ENCODE peak calls at places on chromosomes 6 and 20, in eight cellular contexts. One of them, this sample, is unnamed.

GRCh38 chr6:15974817-15975216 is 154.1 kb upstream of the MYLIP start:
- DNase-seq in CD8-positive, alpha-beta T cell: no peak
- DNase-seq in mammary epithelial cell: no peak
- DNase-seq in psoas muscle: no peak
- DNase-seq in tibial artery: no peak
- DNase-seq in osteoblast: no peak
- DNase-seq in suprapubic skin: no peak
- DNase-seq in A549: no peak
- DNase-seq in this sample: no peak

GRCh38 chr20:56579261-56579660 is 46.2 kb downstream of the FAM209B start:
- DNase-seq in CD8-positive, alpha-beta T cell: no peak
- DNase-seq in mammary epithelial cell: no peak
- DNase-seq in psoas muscle: no peak
- DNase-seq in tibial artery: no peak
- DNase-seq in osteoblast: no peak
- DNase-seq in suprapubic skin: no peak
- DNase-seq in A549: no peak
- DNase-seq in this sample: no peak

GRCh38 chr6:26216886-26217713 is 129.9 kb downstream of the HFE start:
- DNase-seq in CD8-positive, alpha-beta T cell: peak; percentile 84
- DNase-seq in mammary epithelial cell: no peak
- DNase-seq in psoas muscle: peak; percentile 75
- DNase-seq in tibial artery: peak; percentile 92
- DNase-seq in osteoblast: no peak
- DNase-seq in suprapubic skin: peak; percentile 92
- DNase-seq in A549: no peak
- DNase-seq in this sample: peak; percentile 87

GRCh38 chr20:22473293-22473692 is 111.1 kb downstream of the FOXA2 start:
- DNase-seq in CD8-positive, alpha-beta T cell: no peak
- DNase-seq in mammary epithelial cell: no peak
- DNase-seq in psoas muscle: no peak
- DNase-seq in tibial artery: no peak
- DNase-seq in osteoblast: no peak
- DNase-seq in suprapubic skin: no peak
- DNase-seq in A549: no peak
- DNase-seq in this sample: no peak

GRCh38 chr20:20814685-20815084 is 102.2 kb upstream of the RALGAPA2 start:
- DNase-seq in CD8-positive, alpha-beta T cell: no peak
- DNase-seq in mammary epithelial cell: no peak
- DNase-seq in psoas muscle: no peak
- DNase-seq in tibial artery: no peak
- DNase-seq in osteoblast: no peak
- DNase-seq in suprapubic skin: no peak
- DNase-seq in A549: peak; percentile 12
- DNase-seq in this sample: no peak

GRCh38 chr20:59925894-59926293 is 7.5 kb downstream of the SYCP2 start:
- DNase-seq in CD8-positive, alpha-beta T cell: no peak
- DNase-seq in mammary epithelial cell: peak; percentile 25
- DNase-seq in psoas muscle: no peak
- DNase-seq in tibial artery: no peak
- DNase-seq in osteoblast: no peak
- DNase-seq in suprapubic skin: no peak
- DNase-seq in A549: peak; percentile 45
- DNase-seq in this sample: peak; percentile 33

GRCh38 chr6:137217801-137218472 is 1.2 kb downstream of the IFNGR1 start:
- DNase-seq in CD8-positive, alpha-beta T cell: no peak
- DNase-seq in mammary epithelial cell: peak; percentile 50
- DNase-seq in psoas muscle: no peak
- DNase-seq in tibial artery: no peak
- DNase-seq in osteoblast: peak; percentile 29
- DNase-seq in suprapubic skin: no peak
- DNase-seq in A549: no peak
- DNase-seq in this sample: peak; percentile 87

GRCh38 chr20:10219452-10219791 is 792 bp downstream of the SNAP25 start:
- DNase-seq in CD8-positive, alpha-beta T cell: peak; percentile 71
- DNase-seq in mammary epithelial cell: peak; percentile 29
- DNase-seq in psoas muscle: peak; percentile 66
- DNase-seq in tibial artery: peak; percentile 84
- DNase-seq in osteoblast: peak; percentile 87
- DNase-seq in suprapubic skin: no peak
- DNase-seq in A549: peak; percentile 74
- DNase-seq in this sample: peak; percentile 42

GRCh38 chr6:168527451-168528210 is 86.6 kb downstream of the SMOC2 start:
- DNase-seq in CD8-positive, alpha-beta T cell: no peak
- DNase-seq in mammary epithelial cell: no peak
- DNase-seq in psoas muscle: no peak
- DNase-seq in tibial artery: no peak
- DNase-seq in osteoblast: no peak
- DNase-seq in suprapubic skin: no peak
- DNase-seq in A549: no peak
- DNase-seq in this sample: no peak

GRCh38 chr20:2283706-2284423 is 11.9 kb upstream of the TGM3 start:
- DNase-seq in CD8-positive, alpha-beta T cell: no peak
- DNase-seq in mammary epithelial cell: peak; percentile 77
- DNase-seq in psoas muscle: no peak
- DNase-seq in tibial artery: no peak
- DNase-seq in osteoblast: no peak
- DNase-seq in suprapubic skin: no peak
- DNase-seq in A549: peak; percentile 42
- DNase-seq in this sample: no peak

GRCh38 chr6:5175195-5175594 is 85.6 kb downstream of the LYRM4 start:
- DNase-seq in CD8-positive, alpha-beta T cell: no peak
- DNase-seq in mammary epithelial cell: no peak
- DNase-seq in psoas muscle: no peak
- DNase-seq in tibial artery: no peak
- DNase-seq in osteoblast: no peak
- DNase-seq in suprapubic skin: no peak
- DNase-seq in A549: peak; percentile 29
- DNase-seq in this sample: no peak

GRCh38 chr6:123619156-123619555 is 17.6 kb downstream of the TRDN start:
- DNase-seq in CD8-positive, alpha-beta T cell: no peak
- DNase-seq in mammary epithelial cell: no peak
- DNase-seq in psoas muscle: peak; percentile 20
- DNase-seq in tibial artery: no peak
- DNase-seq in osteoblast: no peak
- DNase-seq in suprapubic skin: no peak
- DNase-seq in A549: no peak
- DNase-seq in this sample: no peak

GRCh38 chr6:39007575-39007974 is 41.0 kb upstream of the GLP1R start:
- DNase-seq in CD8-positive, alpha-beta T cell: no peak
- DNase-seq in mammary epithelial cell: no peak
- DNase-seq in psoas muscle: no peak
- DNase-seq in tibial artery: no peak
- DNase-seq in osteoblast: no peak
- DNase-seq in suprapubic skin: no peak
- DNase-seq in A549: no peak
- DNase-seq in this sample: no peak

GRCh38 chr20:46139243-46139889 is 21.3 kb downstream of the CD40 start:
- DNase-seq in CD8-positive, alpha-beta T cell: no peak
- DNase-seq in mammary epithelial cell: no peak
- DNase-seq in psoas muscle: no peak
- DNase-seq in tibial artery: no peak
- DNase-seq in osteoblast: no peak
- DNase-seq in suprapubic skin: no peak
- DNase-seq in A549: no peak
- DNase-seq in this sample: no peak

GRCh38 chr6:156851447-156851846 is 74.3 kb downstream of the ARID1B start:
- DNase-seq in CD8-positive, alpha-beta T cell: no peak
- DNase-seq in mammary epithelial cell: no peak
- DNase-seq in psoas muscle: no peak
- DNase-seq in tibial artery: no peak
- DNase-seq in osteoblast: no peak
- DNase-seq in suprapubic skin: no peak
- DNase-seq in A549: no peak
- DNase-seq in this sample: no peak
- H3K27ac ChIP-seq in CD8-positive, alpha-beta T cell: no peak overlapping the region
- H3K27ac ChIP-seq in mammary epithelial cell: no peak overlapping the region
- H3K27ac ChIP-seq in psoas muscle: peak overlapping the region; percentile 82
- H3K27ac ChIP-seq in tibial artery: peak overlapping the region; percentile 38
- H3K27ac ChIP-seq in osteoblast: no peak overlapping the region
- H3K27ac ChIP-seq in suprapubic skin: no peak overlapping the region
- H3K27ac ChIP-seq in A549: no peak overlapping the region
- H3K27ac ChIP-seq in this sample: no peak overlapping the region

DNA sequence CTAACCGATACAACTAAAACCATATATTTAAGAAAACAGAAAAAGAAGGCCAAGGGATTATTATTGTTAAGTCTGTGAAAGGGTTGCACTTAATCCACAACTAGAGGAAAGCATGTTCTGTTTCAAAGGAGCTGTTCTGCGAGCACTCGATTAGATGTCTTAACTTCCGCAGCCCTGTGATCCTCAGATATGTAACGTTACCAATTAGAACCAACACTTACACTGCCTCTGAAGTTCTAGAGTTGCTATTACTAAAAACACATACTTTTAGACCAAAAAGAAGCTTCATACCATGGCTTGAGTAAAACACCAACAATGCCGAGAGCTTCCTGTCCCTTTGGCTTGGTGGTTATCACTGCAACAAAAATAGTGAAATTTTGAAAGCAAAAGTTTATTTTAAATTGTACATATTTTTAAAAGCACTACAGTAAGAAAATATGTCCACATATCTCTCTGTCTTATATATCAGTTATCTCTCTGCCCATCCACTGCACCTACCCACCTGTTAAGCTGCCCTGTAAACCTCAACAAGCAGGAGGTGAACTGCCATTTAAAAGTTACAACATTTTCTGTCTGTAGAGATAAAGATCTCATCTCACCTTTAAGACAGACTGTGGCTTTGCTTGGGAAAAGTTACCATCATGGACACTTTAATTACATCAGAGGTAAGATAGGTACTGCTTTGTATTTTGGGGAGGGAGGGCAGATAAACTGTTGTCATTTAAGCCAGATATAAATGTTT is 7.1 kb upstream of the DUSP22 start:
- DNase-seq in CD8-positive, alpha-beta T cell: no peak
- DNase-seq in mammary epithelial cell: no peak
- DNase-seq in psoas muscle: no peak
- DNase-seq in tibial artery: no peak
- DNase-seq in osteoblast: no peak
- DNase-seq in suprapubic skin: no peak
- DNase-seq in A549: no peak
- DNase-seq in this sample: no peak
- H3K9me3 ChIP-seq in CD8-positive, alpha-beta T cell: no peaks in the 10 kb centered on the region
- H3K9me3 ChIP-seq in mammary epithelial cell: no peaks in the 10 kb centered on the region
- H3K9me3 ChIP-seq in psoas muscle: no peaks in the 10 kb centered on the region
- H3K9me3 ChIP-seq in tibial artery: no peaks in the 10 kb centered on the region
- H3K9me3 ChIP-seq in osteoblast: no peaks in the 10 kb centered on the region
- H3K9me3 ChIP-seq in suprapubic skin: no peaks in the 10 kb centered on the region
- H3K9me3 ChIP-seq in A549: no peaks in the 10 kb centered on the region
- H3K9me3 ChIP-seq in this sample: no peaks in the 10 kb centered on the region

DNA sequence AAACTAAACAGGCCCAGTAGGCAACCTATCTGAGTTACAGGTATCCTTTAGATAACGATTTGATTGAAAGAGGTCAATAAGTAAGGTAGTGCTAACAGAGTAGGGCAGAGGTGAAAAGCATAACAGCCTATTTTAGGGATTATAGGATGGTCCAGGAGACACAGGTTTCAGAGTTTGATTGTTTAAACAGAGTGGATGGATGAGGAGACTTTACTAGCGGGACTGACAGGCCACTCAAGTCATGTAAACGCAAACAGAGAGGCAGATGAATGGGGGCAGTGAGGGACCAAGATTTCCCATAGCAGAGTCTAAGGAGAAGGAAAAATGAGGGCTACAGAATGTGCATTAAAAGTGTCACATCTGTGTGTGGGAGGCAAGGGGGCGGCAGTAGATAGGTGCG is 4.8 kb downstream of the NEDD9 start:
- DNase-seq in CD8-positive, alpha-beta T cell: no peak
- DNase-seq in mammary epithelial cell: no peak
- DNase-seq in psoas muscle: no peak
- DNase-seq in tibial artery: no peak
- DNase-seq in osteoblast: no peak
- DNase-seq in suprapubic skin: no peak
- DNase-seq in A549: no peak
- DNase-seq in this sample: no peak
- H3K4me1 ChIP-seq in CD8-positive, alpha-beta T cell: peaks cover 24% of the 10 kb centered on the region
- H3K4me1 ChIP-seq in mammary epithelial cell: peaks cover 27% of the 10 kb centered on the region
- H3K4me1 ChIP-seq in psoas muscle: no peaks in the 10 kb centered on the region
- H3K4me1 ChIP-seq in tibial artery: no peaks in the 10 kb centered on the region
- H3K4me1 ChIP-seq in osteoblast: peaks cover 45% of the 10 kb centered on the region
- H3K4me1 ChIP-seq in suprapubic skin: peaks cover 61% of the 10 kb centered on the region
- H3K4me1 ChIP-seq in A549: peaks cover 58% of the 10 kb centered on the region
- H3K4me1 ChIP-seq in this sample: peaks cover 9% of the 10 kb centered on the region

GRCh38 chr6:121434037-121434770 is 1.2 kb upstream of the GJA1 start:
- DNase-seq in CD8-positive, alpha-beta T cell: no peak
- DNase-seq in mammary epithelial cell: no peak
- DNase-seq in psoas muscle: peak; percentile 21
- DNase-seq in tibial artery: no peak
- DNase-seq in osteoblast: no peak
- DNase-seq in suprapubic skin: no peak
- DNase-seq in A549: peak; percentile 28
- DNase-seq in this sample: no peak
- H3K27ac ChIP-seq in CD8-positive, alpha-beta T cell: no peak overlapping the region
- H3K27ac ChIP-seq in mammary epithelial cell: no peak overlapping the region
- H3K27ac ChIP-seq in psoas muscle: no peak overlapping the region
- H3K27ac ChIP-seq in tibial artery: peak overlapping the region; percentile 97
- H3K27ac ChIP-seq in osteoblast: no peak overlapping the region
- H3K27ac ChIP-seq in suprapubic skin: peak overlapping the region; percentile 91
- H3K27ac ChIP-seq in A549: peak overlapping the region; percentile 87
- H3K27ac ChIP-seq in this sample: no peak overlapping the region

GRCh38 chr6:158431036-158431435 is 118.8 kb downstream of the TULP4 start:
- DNase-seq in CD8-positive, alpha-beta T cell: no peak
- DNase-seq in mammary epithelial cell: no peak
- DNase-seq in psoas muscle: no peak
- DNase-seq in tibial artery: no peak
- DNase-seq in osteoblast: no peak
- DNase-seq in suprapubic skin: no peak
- DNase-seq in A549: no peak
- DNase-seq in this sample: no peak
- H3K9me3 ChIP-seq in CD8-positive, alpha-beta T cell: no peaks in the 10 kb centered on the region
- H3K9me3 ChIP-seq in mammary epithelial cell: no peaks in the 10 kb centered on the region
- H3K9me3 ChIP-seq in psoas muscle: no peaks in the 10 kb centered on the region
- H3K9me3 ChIP-seq in tibial artery: no peaks in the 10 kb centered on the region
- H3K9me3 ChIP-seq in osteoblast: no peaks in the 10 kb centered on the region
- H3K9me3 ChIP-seq in suprapubic skin: peaks cover 4% of the 10 kb centered on the region
- H3K9me3 ChIP-seq in A549: no peaks in the 10 kb centered on the region
- H3K9me3 ChIP-seq in this sample: no peaks in the 10 kb centered on the region

This sample was measured in small intestine.